ENCODE peak calls at places on chromosome 10, in four cellular contexts. One of them, this sample, is unnamed.

GRCh38 chr10:99461230-99461629 is 30.8 kb upstream of the GOT1 start:
- DNase-seq in GM12878: no peak
- DNase-seq in K562: no peak
- DNase-seq in HepG2: no peak
- DNase-seq in this sample: no peak

GRCh38 chr10:103660364-103661197 is 167.1 kb downstream of the NEURL1 start:
- DNase-seq in GM12878: no peak
- DNase-seq in K562: no peak
- DNase-seq in HepG2: peak
- DNase-seq in this sample: no peak

GRCh38 chr10:184911-185310 is 49.7 kb downstream of the ZMYND11 start:
- DNase-seq in GM12878: no peak
- DNase-seq in K562: no peak
- DNase-seq in HepG2: no peak
- DNase-seq in this sample: no peak

GRCh38 chr10:99996934-99997648 is 12.7 kb downstream of the DNMBP start:
- DNase-seq in GM12878: no peak
- DNase-seq in K562: no peak
- DNase-seq in HepG2: no peak
- DNase-seq in this sample: no peak

GRCh38 chr10:32005050-32005449 is 51.2 kb downstream of the KIF5B start:
- DNase-seq in GM12878: peak
- DNase-seq in K562: peak
- DNase-seq in HepG2: peak
- DNase-seq in this sample: peak

GRCh38 chr10:60367014-60367413 is 22.7 kb downstream of the ANK3 start:
- DNase-seq in GM12878: no peak
- DNase-seq in K562: no peak
- DNase-seq in HepG2: no peak
- DNase-seq in this sample: no peak

GRCh38 chr10:110138197-110138812 is 69.1 kb upstream of the MXI1 start:
- DNase-seq in GM12878: no peak
- DNase-seq in K562: no peak
- DNase-seq in HepG2: peak
- DNase-seq in this sample: no peak

GRCh38 chr10:119441151-119441821 is 101.2 kb downstream of the RGS10 start:
- DNase-seq in GM12878: no peak
- DNase-seq in K562: no peak
- DNase-seq in HepG2: no peak
- DNase-seq in this sample: no peak

GRCh38 chr10:95172851-95173250 is 21.2 kb upstream of the ACSM6 start:
- DNase-seq in GM12878: no peak
- DNase-seq in K562: no peak
- DNase-seq in HepG2: no peak
- DNase-seq in this sample: no peak

GRCh38 chr10:50385610-50386009 is 134.3 kb upstream of the ASAH2 start:
- DNase-seq in GM12878: no peak
- DNase-seq in K562: no peak
- DNase-seq in HepG2: peak
- DNase-seq in this sample: no peak

GRCh38 chr10:130230036-130230435 is 93.8 kb downstream of the GLRX3 start:
- DNase-seq in GM12878: no peak
- DNase-seq in K562: no peak
- DNase-seq in HepG2: no peak
- DNase-seq in this sample: no peak

GRCh38 chr10:52050429-52051047 is 263.5 kb upstream of the DKK1 start:
- DNase-seq in GM12878: no peak
- DNase-seq in K562: no peak
- DNase-seq in HepG2: no peak
- DNase-seq in this sample: no peak

GRCh38 chr10:102629661-102630614 is 14.3 kb upstream of the TRIM8 start:
- DNase-seq in GM12878: no peak
- DNase-seq in K562: no peak
- DNase-seq in HepG2: peak
- DNase-seq in this sample: peak

GRCh38 chr10:107553470-107553869 is 389.0 kb upstream of the SORCS1 start:
- DNase-seq in GM12878: peak
- DNase-seq in K562: no peak
- DNase-seq in HepG2: no peak
- DNase-seq in this sample: no peak

GRCh38 chr10:43844236-43844635 is 195.6 kb upstream of the ZNF32 start:
- DNase-seq in GM12878: no peak
- DNase-seq in K562: no peak
- DNase-seq in HepG2: no peak
- DNase-seq in this sample: no peak

GRCh38 chr10:59905066-59905734 is 1.2 kb downstream of the CCDC6 start:
- DNase-seq in GM12878: no peak
- DNase-seq in K562: no peak
- DNase-seq in HepG2: no peak
- DNase-seq in this sample: peak

GRCh38 chr10:125772864-125773180 is 2.8 kb downstream of the MMP21 start:
- DNase-seq in GM12878: no peak
- DNase-seq in K562: no peak
- DNase-seq in HepG2: no peak
- DNase-seq in this sample: no peak

GRCh38 chr10:14750900-14751575 is 23.7 kb downstream of the FAM107B start:
- DNase-seq in GM12878: no peak
- DNase-seq in K562: no peak
- DNase-seq in HepG2: no peak
- DNase-seq in this sample: no peak

GRCh38 chr10:14032406-14032998 is 298.2 kb downstream of the FRMD4A start:
- DNase-seq in GM12878: no peak
- DNase-seq in K562: peak
- DNase-seq in HepG2: no peak
- DNase-seq in this sample: peak

GRCh38 chr10:21754410-21755011 is 220.5 kb downstream of the MLLT10 start:
- DNase-seq in GM12878: no peak
- DNase-seq in K562: no peak
- DNase-seq in HepG2: peak
- DNase-seq in this sample: no peak

GRCh38 chr10:113965683-113966082 is 78.0 kb upstream of the ADRB1 start:
- DNase-seq in GM12878: no peak
- DNase-seq in K562: no peak
- DNase-seq in HepG2: no peak
- DNase-seq in this sample: no peak

GRCh38 chr10:50335397-50335796 is 84.1 kb upstream of the ASAH2 start:
- DNase-seq in GM12878: no peak
- DNase-seq in K562: no peak
- DNase-seq in HepG2: no peak
- DNase-seq in this sample: no peak

GRCh38 chr10:92502296-92502695 is 71.6 kb downstream of the IDE start:
- DNase-seq in GM12878: no peak
- DNase-seq in K562: no peak
- DNase-seq in HepG2: no peak
- DNase-seq in this sample: no peak

GRCh38 chr10:26468691-26469090 is 30.6 kb downstream of the APBB1IP start:
- DNase-seq in GM12878: no peak
- DNase-seq in K562: no peak
- DNase-seq in HepG2: no peak
- DNase-seq in this sample: no peak

GRCh38 chr10:131082991-131083465 is 228.5 kb downstream of the TCERG1L start:
- DNase-seq in GM12878: no peak
- DNase-seq in K562: no peak
- DNase-seq in HepG2: peak
- DNase-seq in this sample: no peak

GRCh38 chr10:119849031-119849789 is 23.4 kb downstream of the MCMBP start:
- DNase-seq in GM12878: no peak
- DNase-seq in K562: no peak
- DNase-seq in HepG2: no peak
- DNase-seq in this sample: no peak

GRCh38 chr10:60646966-60647796 is 131.1 kb upstream of the CDK1 start:
- DNase-seq in GM12878: peak
- DNase-seq in K562: peak
- DNase-seq in HepG2: peak
- DNase-seq in this sample: no peak

GRCh38 chr10:86281396-86281795 is 85.2 kb downstream of the GRID1 start:
- DNase-seq in GM12878: no peak
- DNase-seq in K562: no peak
- DNase-seq in HepG2: no peak
- DNase-seq in this sample: no peak

GRCh38 chr10:35423505-35424306 is 87.4 kb downstream of the CCNY start:
- DNase-seq in GM12878: no peak
- DNase-seq in K562: no peak
- DNase-seq in HepG2: no peak
- DNase-seq in this sample: no peak

GRCh38 chr10:127149613-127150081 is 46.7 kb downstream of the INSYN2A start:
- DNase-seq in GM12878: no peak
- DNase-seq in K562: no peak
- DNase-seq in HepG2: no peak
- DNase-seq in this sample: no peak

GRCh38 chr10:6473430-6473829 is 106.6 kb downstream of the PRKCQ start:
- DNase-seq in GM12878: no peak
- DNase-seq in K562: peak
- DNase-seq in HepG2: no peak
- DNase-seq in this sample: no peak

GRCh38 chr10:133086247-133086646 is 1.5 kb upstream of the ADGRA1 start:
- DNase-seq in GM12878: no peak
- DNase-seq in K562: no peak
- DNase-seq in HepG2: no peak
- DNase-seq in this sample: no peak

GRCh38 chr10:35027567-35027966 is 62.6 kb downstream of the CUL2 start:
- DNase-seq in GM12878: no peak
- DNase-seq in K562: no peak
- DNase-seq in HepG2: peak
- DNase-seq in this sample: no peak

GRCh38 chr10:93280699-93281366 is 201.3 kb downstream of the MYOF start:
- DNase-seq in GM12878: no peak
- DNase-seq in K562: no peak
- DNase-seq in HepG2: no peak
- DNase-seq in this sample: peak

GRCh38 chr10:8911032-8911431 is 856.5 kb downstream of the GATA3 start:
- DNase-seq in GM12878: no peak
- DNase-seq in K562: no peak
- DNase-seq in HepG2: no peak
- DNase-seq in this sample: no peak

GRCh38 chr10:8913720-8914119 is 859.2 kb downstream of the GATA3 start:
- DNase-seq in GM12878: no peak
- DNase-seq in K562: no peak
- DNase-seq in HepG2: no peak
- DNase-seq in this sample: no peak

GRCh38 chr10:8908013-8908412 is 853.5 kb downstream of the GATA3 start:
- DNase-seq in GM12878: no peak
- DNase-seq in K562: no peak
- DNase-seq in HepG2: no peak
- DNase-seq in this sample: peak

GRCh38 chr10:8912108-8912507 is 857.6 kb downstream of the GATA3 start:
- DNase-seq in GM12878: no peak
- DNase-seq in K562: no peak
- DNase-seq in HepG2: no peak
- DNase-seq in this sample: no peak

GRCh38 chr10:8910314-8910713 is 855.8 kb downstream of the GATA3 start:
- DNase-seq in GM12878: no peak
- DNase-seq in K562: no peak
- DNase-seq in HepG2: no peak
- DNase-seq in this sample: no peak
- TF ChIP-seq NR2C2 in GM12878: no peak
- TF ChIP-seq NR2C2 in K562: no peak
- TF ChIP-seq NR2C2 in HepG2: no peak
- TF ChIP-seq NR2C2 in this sample: no peak

DNA sequence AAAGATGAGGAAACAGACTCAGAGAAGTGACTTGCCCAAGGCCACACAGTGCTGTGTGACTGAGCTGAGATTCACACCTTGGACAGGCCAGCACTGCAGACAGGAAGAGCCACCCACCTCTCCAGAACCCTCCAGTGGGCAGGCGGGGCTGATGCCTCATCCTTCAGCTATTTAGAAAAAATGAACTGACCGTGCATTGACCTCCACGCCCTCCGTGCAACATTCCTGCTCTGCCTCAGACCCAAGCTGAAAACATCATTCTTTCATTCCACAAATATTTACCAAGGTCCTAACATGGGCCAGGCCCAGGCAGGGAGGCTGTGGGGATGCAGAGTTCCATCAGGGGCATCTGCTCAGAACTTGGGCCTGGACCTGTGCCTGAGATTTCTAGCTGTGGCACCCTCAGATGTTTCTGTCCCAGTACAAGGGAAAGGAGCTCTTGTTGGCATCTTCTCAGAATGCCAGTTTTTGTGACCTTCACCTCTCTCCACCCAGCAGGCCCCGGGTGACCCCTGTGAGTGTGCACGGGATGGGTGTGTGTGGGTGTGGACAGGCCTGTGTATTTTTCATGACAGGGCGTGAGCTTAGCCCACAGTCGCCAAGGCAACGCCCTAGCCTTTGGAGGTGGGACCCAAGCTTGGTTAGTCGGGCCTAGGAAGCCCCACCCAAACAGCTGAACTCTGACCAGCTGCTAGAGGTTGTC is 6.5 kb downstream of the VSIR start:
- DNase-seq in GM12878: no peak
- DNase-seq in K562: peak
- DNase-seq in HepG2: peak
- DNase-seq in this sample: no peak
- TF ChIP-seq NR2C2 in GM12878: no peak
- TF ChIP-seq NR2C2 in K562: no peak
- TF ChIP-seq NR2C2 in HepG2: peak
- TF ChIP-seq NR2C2 in this sample: no peak

DNA sequence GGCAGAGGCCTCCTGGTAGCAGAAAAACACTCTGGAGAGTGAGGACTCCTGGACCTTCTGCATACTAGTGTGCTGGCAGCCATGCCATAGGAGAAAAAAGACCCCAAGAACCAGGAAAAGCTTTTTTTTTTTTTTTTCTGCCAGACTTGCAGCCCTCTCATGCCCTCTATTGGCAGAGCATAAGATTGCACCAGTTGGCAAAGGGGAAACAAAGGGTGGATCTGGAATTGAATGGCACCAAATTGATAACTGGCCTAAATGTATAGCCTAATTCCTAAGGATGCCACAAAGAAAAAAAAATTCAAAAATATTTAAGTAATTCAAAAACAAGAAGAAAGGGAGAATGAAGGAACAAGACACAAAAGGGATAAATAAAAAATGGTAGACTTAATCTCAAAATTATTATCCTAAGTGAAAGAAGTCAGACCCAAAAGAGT is 112.5 kb upstream of the GHITM start:
- DNase-seq in GM12878: no peak
- DNase-seq in K562: peak
- DNase-seq in HepG2: peak
- DNase-seq in this sample: peak
- TF ChIP-seq NR2C2 in GM12878: no peak
- TF ChIP-seq NR2C2 in K562: no peak
- TF ChIP-seq NR2C2 in HepG2: no peak
- TF ChIP-seq NR2C2 in this sample: no peak

DNA sequence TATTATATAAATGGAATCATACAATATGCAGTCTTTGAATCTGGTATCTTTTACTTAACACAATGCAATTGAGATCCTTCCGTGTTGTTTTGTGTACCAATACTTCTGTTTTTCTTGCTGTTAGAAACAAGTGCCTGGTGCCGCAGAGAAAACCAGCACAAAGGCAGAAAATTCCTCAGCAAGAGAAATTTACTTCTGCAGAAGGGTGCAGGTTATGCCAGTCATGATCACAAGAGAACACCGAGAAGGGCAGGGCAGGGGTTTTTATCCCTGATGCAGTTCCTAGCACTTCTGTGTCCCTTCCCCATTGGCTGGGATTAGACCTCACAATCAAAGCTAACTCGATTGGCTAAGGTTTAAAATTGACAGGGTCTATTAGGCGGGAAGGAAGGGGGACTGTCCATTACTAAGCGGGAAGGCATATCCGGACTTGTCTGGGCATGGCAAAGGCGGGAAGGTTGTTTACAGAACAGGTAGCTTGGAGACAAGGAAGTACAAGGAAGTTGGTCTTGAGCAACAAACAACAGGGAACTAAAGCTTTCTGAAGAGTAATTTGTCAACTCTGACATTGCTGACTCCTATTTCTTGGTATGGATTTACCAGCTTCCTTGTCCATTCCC is 2.4 kb upstream of the ZNF33B start:
- DNase-seq in GM12878: no peak
- DNase-seq in K562: no peak
- DNase-seq in HepG2: no peak
- DNase-seq in this sample: no peak
- TF ChIP-seq NR2C2 in GM12878: no peak
- TF ChIP-seq NR2C2 in K562: no peak
- TF ChIP-seq NR2C2 in HepG2: no peak
- TF ChIP-seq NR2C2 in this sample: no peak

This sample was measured in WTC11.